ENCODE peak calls at places on chromosomes 13 and 19, in five cellular contexts. W is SJCRH30, B is ascending aorta, M is IMR-90, C is left ventricle myocardium inferior. S is an unnamed sample. For H3K4me1, the result is how much of the 10 kb centered on the place peaks cover.

GRCh38 chr19:18612772-18613588 is at the start of gene TMEM59L:
- DNase-seq in W (no peak), B (no peak), M (no peak), C (no peak), S (peak)

GRCh38 chr13:64850017-64850416 is 2380.1 kb downstream of the PCDH9 start:
- DNase-seq in W (no peak), B (no peak), M (no peak), C (no peak), S (no peak)

GRCh38 chr19:12788682-12789097 is 2.6 kb upstream of the JUNB start:
- DNase-seq in W (peak), B (peak), M (peak), C (peak), S (peak)

GRCh38 chr19:8262431-8262830 is 45.7 kb downstream of the CD320 start:
- DNase-seq in W (no peak), B (peak), M (no peak), C (no peak), S (no peak)

GRCh38 chr13:26255717-26256277 is 1.9 kb downstream of the CDK8 start:
- DNase-seq in W (no peak), B (no peak), M (peak), C (no peak), S (no peak)

GRCh38 chr19:18097217-18097992 is at the start of gene MAST3:
- DNase-seq in W (no peak), B (peak), M (peak), C (peak), S (peak)

GRCh38 chr13:52665325-52665724 is 12.7 kb downstream of the SUGT1 start:
- DNase-seq in W (no peak), B (no peak), M (peak), C (no peak), S (no peak)

GRCh38 chr13:28161370-28161769 is 23.0 kb downstream of the PAN3 start:
- DNase-seq in W (peak), B (no peak), M (peak), C (no peak), S (no peak)

GRCh38 chr13:102609696-102610095 is 12.9 kb downstream of the TPP2 start:
- DNase-seq in W (no peak), B (no peak), M (no peak), C (no peak), S (peak)

GRCh38 chr13:83881917-83882625 is at the start of gene SLITRK1:
- DNase-seq in W (peak), B (no peak), M (peak), C (no peak), S (no peak)

GRCh38 chr13:108332791-108333190 is 63.3 kb downstream of the TNFSF13B start:
- DNase-seq in W (no peak), B (no peak), M (no peak), C (no peak), S (no peak)

GRCh38 chr13:99257291-99257690 is 888 bp downstream of the GPR18 start:
- DNase-seq in W (no peak), B (no peak), M (no peak), C (no peak), S (no peak)

GRCh38 chr19:33476151-33476707 is 45.4 kb downstream of the PEPD start:
- DNase-seq in W (no peak), B (peak), M (no peak), C (no peak), S (no peak)

GRCh38 chr19:54148158-54148557 is 10.6 kb downstream of the CNOT3 start:
- DNase-seq in W (no peak), B (no peak), M (no peak), C (no peak), S (no peak)

GRCh38 chr13:75639426-75639825 is 3.3 kb downstream of the LMO7 start:
- DNase-seq in W (no peak), B (no peak), M (no peak), C (no peak), S (no peak)

GRCh38 chr13:79393564-79394249 is 12.3 kb downstream of the RBM26 start:
- DNase-seq in W (peak), B (no peak), M (no peak), C (no peak), S (peak)

GRCh38 chr13:20197361-20197834 is 4.7 kb upstream of the GJB2 start:
- DNase-seq in W (no peak), B (no peak), M (peak), C (no peak), S (peak)

GRCh38 chr19:41554902-41555301 is 21.1 kb upstream of the CEACAM21 start:
- DNase-seq in W (no peak), B (no peak), M (no peak), C (no peak), S (no peak)

GRCh38 chr19:19554074-19555023 is 16.3 kb downstream of the CILP2 start:
- DNase-seq in W (peak), B (no peak), M (peak), C (peak), S (peak)

GRCh38 chr19:46838160-46838559 is 12.5 kb downstream of the AP2S1 start:
- DNase-seq in W (no peak), B (no peak), M (no peak), C (no peak), S (no peak)

GRCh38 chr19:4660181-4660791 is 9.9 kb downstream of the MYDGF start:
- DNase-seq in W (peak), B (no peak), M (no peak), C (no peak), S (no peak)

GRCh38 chr13:33224686-33225085 is 60.9 kb downstream of the STARD13 start:
- DNase-seq in W (no peak), B (no peak), M (peak), C (no peak), S (no peak)

GRCh38 chr13:112481458-112481857 is 105.3 kb downstream of the SPACA7 start:
- DNase-seq in W (no peak), B (no peak), M (no peak), C (no peak), S (no peak)

GRCh38 chr13:32726374-32727037 is 140.3 kb downstream of the PDS5B start:
- DNase-seq in W (no peak), B (no peak), M (no peak), C (no peak), S (no peak)

GRCh38 chr19:17735410-17735809 is 15.9 kb upstream of the FCHO1 start:
- DNase-seq in W (no peak), B (no peak), M (no peak), C (no peak), S (no peak)

GRCh38 chr19:14073925-14074838 is 1.6 kb downstream of the MISP3 start:
- DNase-seq in W (no peak), B (no peak), M (peak), C (no peak), S (peak)

GRCh38 chr13:72808917-72809500 is 27.1 kb downstream of the PIBF1 start:
- DNase-seq in W (no peak), B (no peak), M (peak), C (no peak), S (peak)

GRCh38 chr19:53883231-53883661 is 1.2 kb downstream of the PRKCG start:
- DNase-seq in W (no peak), B (no peak), M (no peak), C (no peak), S (peak)

GRCh38 chr19:32661318-32661717 is 13.7 kb downstream of the ANKRD27 start:
- DNase-seq in W (no peak), B (no peak), M (no peak), C (no peak), S (no peak)

GRCh38 chr13:25990801-25991200 is 61.0 kb downstream of the SHISA2 start:
- DNase-seq in W (no peak), B (no peak), M (no peak), C (no peak), S (no peak)

GRCh38 chr19:41531438-41532311 is 44.3 kb upstream of the CEACAM21 start:
- DNase-seq in W (peak), B (peak), M (peak), C (peak), S (peak)

GRCh38 chr13:26946675-26947342 is 186.2 kb upstream of the GPR12 start:
- DNase-seq in W (no peak), B (no peak), M (peak), C (no peak), S (no peak)

GRCh38 chr13:80428344-80429096 is 87.6 kb upstream of the SPRY2 start:
- DNase-seq in W (no peak), B (no peak), M (no peak), C (no peak), S (no peak)

GRCh38 chr13:46949211-46949610 is 52.4 kb upstream of the HTR2A start:
- DNase-seq in W (no peak), B (no peak), M (no peak), C (no peak), S (no peak)

GRCh38 chr13:112065521-112065866 is 1.5 kb upstream of the SOX1 start:
- DNase-seq in W (no peak), B (no peak), M (no peak), C (no peak), S (no peak)

GRCh38 chr19:53927745-53928144 is 18.7 kb downstream of the CACNG7 start:
- DNase-seq in W (peak), B (no peak), M (peak), C (no peak), S (peak)

GRCh38 chr13:112972867-112973576 is 4.0 kb downstream of the MCF2L start:
- DNase-seq in W (no peak), B (no peak), M (no peak), C (peak), S (no peak)

GRCh38 chr19:47406711-47407416 is 12.5 kb downstream of the MEIS3 start:
- DNase-seq in W (peak), B (no peak), M (no peak), C (no peak), S (no peak)

GRCh38 chr13:28467886-28468519 is 26.9 kb downstream of the FLT1 start:
- DNase-seq in W (no peak), B (no peak), M (no peak), C (no peak), S (no peak)

GRCh38 chr19:50649433-50650391 is at the start of gene C19orf81:
- DNase-seq in W (peak), B (no peak), M (peak), C (no peak), S (no peak)

GRCh38 chr13:30872685-30873443 is 33.2 kb upstream of the MEDAG start:
- DNase-seq in W (peak), B (peak), M (peak), C (no peak), S (no peak)
- H3K4me1 ChIP-seq in W (under half), B (under half), M (under half), C (under half), S (under half)

GRCh38 chr19:9860407-9860806 is 25.3 kb downstream of the PIN1 start:
- DNase-seq in W (no peak), B (no peak), M (no peak), C (no peak), S (no peak)
- H3K4me1 ChIP-seq in W (under half), B (under half), M (under half), C (under half), S (half or more)

GRCh38 chr19:40283414-40284250 is 1.5 kb downstream of the AKT2 start:
- DNase-seq in W (peak), B (no peak), M (peak), C (no peak), S (no peak)

GRCh38 chr19:40282209-40282580 is 3.0 kb downstream of the AKT2 start:
- DNase-seq in W (no peak), B (no peak), M (no peak), C (no peak), S (no peak)

GRCh38 chr19:40281381-40282208 is 3.5 kb downstream of the AKT2 start:
- DNase-seq in W (no peak), B (no peak), M (no peak), C (no peak), S (no peak)

GRCh38 chr19:40284251-40284500 is 969 bp downstream of the AKT2 start:
- DNase-seq in W (no peak), B (no peak), M (no peak), C (no peak), S (no peak)

DNA sequence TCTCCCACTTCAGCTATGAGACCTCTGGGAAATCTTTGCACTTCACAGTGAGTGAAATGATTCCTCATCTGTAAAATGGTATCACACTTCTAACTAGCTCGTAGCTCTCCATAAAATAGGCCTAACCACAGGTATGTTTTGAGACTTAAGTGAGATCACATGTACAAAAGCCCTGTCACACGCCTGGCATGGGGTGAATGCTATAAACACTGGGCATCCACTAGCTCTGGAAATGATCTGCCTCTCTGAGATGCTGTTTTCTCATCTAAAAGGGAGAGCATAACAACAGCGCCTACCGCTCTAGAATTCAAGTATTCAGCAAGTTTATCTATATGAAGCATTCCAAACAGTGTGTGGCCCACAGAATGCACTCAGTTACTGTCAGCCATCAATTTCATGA is 2.2 kb downstream of the AKT2 start:
- DNase-seq in W (no peak), B (no peak), M (peak), C (no peak), S (no peak)
- H3K4me1 ChIP-seq in W (under half), B (under half), M (under half), C (half or more), S (half or more)

GRCh38 chr13:49259586-49259985 is 11.9 kb downstream of the CDADC1 start:
- DNase-seq in W (no peak), B (no peak), M (no peak), C (no peak), S (no peak)
- H3K4me1 ChIP-seq in W (under half), B (under half), M (under half), C (under half), S (under half)

GRCh38 chr13:74250738-74251190 is 116.6 kb upstream of the KLF12 start:
- DNase-seq in W (no peak), B (no peak), M (peak), C (no peak), S (no peak)

GRCh38 chr13:74251778-74252519 is 117.7 kb upstream of the KLF12 start:
- DNase-seq in W (no peak), B (no peak), M (no peak), C (no peak), S (no peak)

GRCh38 chr13:74243637-74244526 is 109.7 kb upstream of the KLF12 start:
- DNase-seq in W (no peak), B (no peak), M (peak), C (no peak), S (peak)

GRCh38 chr13:74246398-74246975 is 112.3 kb upstream of the KLF12 start:
- DNase-seq in W (no peak), B (no peak), M (peak), C (peak), S (no peak)

DNA sequence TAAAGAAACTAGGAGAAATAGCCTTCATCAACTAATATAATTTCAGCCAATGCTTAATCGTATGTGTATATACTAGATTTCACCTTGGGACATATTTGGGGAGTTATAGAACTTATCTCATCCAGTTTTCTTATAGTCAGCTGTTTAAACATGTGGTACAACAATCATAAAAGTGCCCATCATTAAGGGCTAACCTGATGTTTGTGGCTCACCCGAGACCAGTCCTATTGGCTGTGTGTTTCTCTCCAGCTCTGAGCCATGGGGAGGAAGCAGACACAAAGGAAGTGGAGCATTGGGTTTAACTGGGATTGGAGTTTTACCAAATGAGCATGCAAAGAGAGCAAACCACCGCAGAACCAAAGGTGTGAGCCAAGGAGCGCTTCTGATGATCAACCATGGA is 114.3 kb upstream of the KLF12 start:
- DNase-seq in W (no peak), B (no peak), M (no peak), C (no peak), S (no peak)
- H3K4me1 ChIP-seq in W (under half), B (under half), M (under half), C (under half), S (half or more)

DNA sequence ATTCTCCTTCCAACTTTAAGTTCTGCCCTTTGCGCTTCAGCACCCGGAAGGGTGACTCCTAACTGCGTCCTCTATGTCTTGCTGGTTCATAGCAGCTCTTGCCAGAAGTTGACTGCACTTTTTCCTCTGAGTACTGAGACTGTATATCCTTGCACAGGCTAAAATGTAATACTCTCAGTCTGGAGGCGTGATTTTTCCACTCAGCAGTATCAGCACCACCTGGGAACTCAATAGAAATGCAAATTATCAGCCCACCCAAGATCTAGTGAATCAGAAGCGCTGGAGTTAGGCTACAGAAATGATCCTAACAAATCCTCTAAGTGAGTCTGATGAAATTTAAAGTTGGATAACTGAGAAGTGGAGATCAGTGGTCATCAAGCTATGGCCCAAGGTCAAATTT is 1611.9 kb upstream of the SLC10A2 start:
- DNase-seq in W (no peak), B (no peak), M (no peak), C (no peak), S (no peak)
- H3K4me1 ChIP-seq in W (under half), B (under half), M (under half), C (under half), S (under half)

GRCh38 chr13:45337395-45337794 is 3.6 kb downstream of the TPT1 start:
- DNase-seq in W (no peak), B (no peak), M (no peak), C (no peak), S (no peak)
- H3K4me1 ChIP-seq in W (under half), B (under half), M (under half), C (half or more), S (half or more)

GRCh38 chr19:10766049-10766623 is 48.3 kb downstream of the DNM2 start:
- DNase-seq in W (no peak), B (no peak), M (no peak), C (no peak), S (no peak)
- H3K4me1 ChIP-seq in W (under half), B (under half), M (under half), C (half or more), S (under half)